ENCODE peak calls at places on chromosomes 6 and 20, in seven cellular contexts. B is ovary; Z is CD8-positive, alpha-beta T cell; X is activated gamma-delta T cell treated with Interleukin-2 at 50 U/mL for 16 hours; D is astrocyte of the spinal cord; V is activated naive CD8-positive, alpha-beta T cell treated with anti-CD3 and anti-CD28 coated beads, Interleukin-2, amount 50 U/mL, for 24 hours; R is neural crest cell. Y is an unnamed sample.

GRCh38 chr20:24446811-24447210 is 22.6 kb upstream of the SYNDIG1 start:
- DNase-seq in B (no peak), Z (no peak), X (no peak), D (no peak), V (no peak), R (no peak), Y (no peak)

GRCh38 chr6:42165016-42165415 is 8.1 kb upstream of the GUCA1A start:
- DNase-seq in B (no peak), Z (no peak), X (no peak), D (no peak), V (no peak), R (no peak), Y (no peak)

GRCh38 chr20:49594143-49594928 is 26.4 kb upstream of the PTGIS start:
- DNase-seq in B (peak; percentile 42), Z (no peak), X (peak; percentile 43), D (peak; percentile 62), V (peak; percentile 72), R (no peak), Y (peak; percentile 79)

GRCh38 chr6:93580441-93580840 is 161.1 kb upstream of the EPHA7 start:
- DNase-seq in B (no peak), Z (no peak), X (no peak), D (no peak), V (no peak), R (no peak), Y (no peak)

GRCh38 chr6:5054427-5054873 is 30.7 kb upstream of the PPP1R3G start:
- DNase-seq in B (no peak), Z (no peak), X (no peak), D (peak; percentile 50), V (no peak), R (no peak), Y (no peak)

GRCh38 chr20:33846291-33846916 is 35.3 kb downstream of the CHMP4B start:
- DNase-seq in B (peak; percentile 57), Z (no peak), X (no peak), D (peak; percentile 55), V (no peak), R (no peak), Y (no peak)

GRCh38 chr6:91704531-91704930 is 1117.7 kb upstream of the MAP3K7 start:
- DNase-seq in B (no peak), Z (no peak), X (no peak), D (peak; percentile 77), V (no peak), R (no peak), Y (no peak)

GRCh38 chr6:20211941-20212391 is 303 bp downstream of the MBOAT1 start:
- DNase-seq in B (no peak), Z (no peak), X (peak; percentile 35), D (no peak), V (no peak), R (no peak), Y (no peak)

GRCh38 chr6:36731622-36732310 is 34.1 kb downstream of the RAB44 start:
- DNase-seq in B (no peak), Z (no peak), X (no peak), D (no peak), V (no peak), R (no peak), Y (no peak)